ENCODE peak calls at places on chromosomes 7 and 10, in seven cellular contexts. I is uterus; G is CD8-positive, alpha-beta T cell; M is activated CD8-positive, alpha-beta T cell treated with anti-CD3 and anti-CD28 coated beads for 36 hours; W is heart right ventricle; B is ascending aorta; T is cardiac muscle cell. X is an unnamed sample.

GRCh38 chr7:88169717-88170320 is 50.0 kb downstream of the SRI start:
- DNase-seq in I (no peak), G (no peak), M (no peak), W (no peak), B (no peak), T (peak; percentile 38), X (no peak)

GRCh38 chr7:106767498-106768323 is 97.4 kb upstream of the PIK3CG start:
- DNase-seq in I (no peak), G (no peak), M (no peak), W (no peak), B (no peak), T (no peak), X (no peak)

GRCh38 chr10:480928-481551 is 208.4 kb downstream of the DIP2C start:
- DNase-seq in I (no peak), G (no peak), M (no peak), W (no peak), B (no peak), T (peak; percentile 56), X (no peak)

GRCh38 chr7:101557421-101557820 is 71.7 kb downstream of the MYL10 start:
- DNase-seq in I (no peak), G (no peak), M (no peak), W (no peak), B (no peak), T (no peak), X (peak; percentile 3)

GRCh38 chr7:127675716-127676115 is 23.7 kb downstream of the SND1 start:
- DNase-seq in I (no peak), G (no peak), M (no peak), W (no peak), B (no peak), T (no peak), X (no peak)

GRCh38 chr10:31468536-31468859 is 149.5 kb downstream of the ZEB1 start:
- DNase-seq in I (no peak), G (no peak), M (no peak), W (no peak), B (no peak), T (no peak), X (no peak)

GRCh38 chr7:98305951-98306535 is 24.6 kb downstream of the BRI3 start:
- DNase-seq in I (no peak), G (no peak), M (no peak), W (no peak), B (no peak), T (peak; percentile 30), X (no peak)

GRCh38 chr10:79048639-79049550 is 19.9 kb upstream of the ZMIZ1 start:
- DNase-seq in I (peak; percentile 13), G (no peak), M (no peak), W (no peak), B (no peak), T (no peak), X (no peak)

GRCh38 chr10:27145937-27146336 is 8.2 kb downstream of the YME1L1 start:
- DNase-seq in I (no peak), G (no peak), M (no peak), W (no peak), B (no peak), T (no peak), X (no peak)

GRCh38 chr10:108812906-108813305 is 1110.4 kb downstream of the XPNPEP1 start:
- DNase-seq in I (no peak), G (no peak), M (no peak), W (no peak), B (no peak), T (no peak), X (no peak)

GRCh38 chr7:48274662-48275061 is 103.4 kb downstream of the ABCA13 start:
- DNase-seq in I (no peak), G (no peak), M (no peak), W (no peak), B (no peak), T (no peak), X (no peak)

GRCh38 chr10:74432841-74433594 is 282.0 kb downstream of the ADK start:
- DNase-seq in I (no peak), G (no peak), M (no peak), W (no peak), B (no peak), T (peak; percentile 25), X (no peak)

GRCh38 chr7:2621061-2621828 is 10.5 kb upstream of the TTYH3 start:
- DNase-seq in I (peak; percentile 84), G (no peak), M (no peak), W (peak; percentile 75), B (no peak), T (peak; percentile 75), X (no peak)

GRCh38 chr7:155296788-155297516 is 726 bp upstream of the INSIG1 start:
- DNase-seq in I (peak; percentile 62), G (peak; percentile 88), M (peak; percentile 92), W (peak; percentile 31), B (no peak), T (peak; percentile 49), X (no peak)

GRCh38 chr10:6151087-6151977 is 51.4 kb upstream of the PFKFB3 start:
- DNase-seq in I (peak; percentile 51), G (no peak), M (peak; percentile 70), W (peak; percentile 70), B (no peak), T (peak; percentile 70), X (peak; percentile 53)

GRCh38 chr10:121823993-121824463 is 103.8 kb downstream of the ATE1 start:
- DNase-seq in I (no peak), G (no peak), M (peak; percentile 3), W (no peak), B (no peak), T (peak; percentile 47), X (no peak)

GRCh38 chr7:112481833-112482669 is 1.3 kb downstream of the LSMEM1 start:
- DNase-seq in I (peak; percentile 21), G (no peak), M (no peak), W (peak; percentile 61), B (peak; percentile 77), T (no peak), X (no peak)

GRCh38 chr10:32000937-32001336 is 55.3 kb downstream of the KIF5B start:
- DNase-seq in I (no peak), G (no peak), M (no peak), W (no peak), B (no peak), T (no peak), X (no peak)

GRCh38 chr10:6228647-6229046 is 25.9 kb downstream of the PFKFB3 start:
- DNase-seq in I (no peak), G (no peak), M (no peak), W (no peak), B (no peak), T (no peak), X (no peak)

GRCh38 chr7:68955656-68956055 is 642.6 kb upstream of the AUTS2 start:
- DNase-seq in I (no peak), G (no peak), M (no peak), W (no peak), B (no peak), T (no peak), X (no peak)

GRCh38 chr7:103764887-103765286 is 224.6 kb downstream of the RELN start:
- DNase-seq in I (no peak), G (no peak), M (no peak), W (no peak), B (no peak), T (no peak), X (no peak)

GRCh38 chr7:94509264-94509878 is at the start of gene CASD1:
- DNase-seq in I (peak; percentile 60), G (peak; percentile 55), M (peak; percentile 66), W (peak; percentile 61), B (no peak), T (peak; percentile 15), X (peak; percentile 69)

GRCh38 chr7:74587435-74588126 is 69.9 kb upstream of the GTF2I start:
- DNase-seq in I (peak; percentile 89), G (no peak), M (no peak), W (peak; percentile 85), B (peak; percentile 60), T (peak; percentile 93), X (no peak)

GRCh38 chr10:728603-729002 is 39.1 kb upstream of the DIP2C start:
- DNase-seq in I (no peak), G (no peak), M (no peak), W (no peak), B (no peak), T (no peak), X (no peak)

GRCh38 chr7:47893238-47893637 is 55.0 kb downstream of the PKD1L1 start:
- DNase-seq in I (no peak), G (no peak), M (peak; percentile 11), W (no peak), B (no peak), T (peak; percentile 32), X (no peak)

GRCh38 chr7:99579281-99579955 is 18.6 kb upstream of the TMEM225B start:
- DNase-seq in I (no peak), G (no peak), M (no peak), W (no peak), B (no peak), T (no peak), X (no peak)

GRCh38 chr7:99576251-99576650 is 17.8 kb downstream of the ZNF655 start:
- DNase-seq in I (no peak), G (no peak), M (no peak), W (no peak), B (no peak), T (no peak), X (no peak)

GRCh38 chr7:99579956-99580777 is 17.9 kb upstream of the TMEM225B start:
- DNase-seq in I (peak; percentile 54), G (peak; percentile 55), M (peak; percentile 68), W (peak; percentile 33), B (no peak), T (peak; percentile 86), X (peak; percentile 42)
- TF ChIP-seq CTCF in I (peak; percentile 37), G (peak; percentile 54), M (peak; percentile 26), W (peak; percentile 56), B (no peak), T (peak; percentile 45), X (no peak)

DNA sequence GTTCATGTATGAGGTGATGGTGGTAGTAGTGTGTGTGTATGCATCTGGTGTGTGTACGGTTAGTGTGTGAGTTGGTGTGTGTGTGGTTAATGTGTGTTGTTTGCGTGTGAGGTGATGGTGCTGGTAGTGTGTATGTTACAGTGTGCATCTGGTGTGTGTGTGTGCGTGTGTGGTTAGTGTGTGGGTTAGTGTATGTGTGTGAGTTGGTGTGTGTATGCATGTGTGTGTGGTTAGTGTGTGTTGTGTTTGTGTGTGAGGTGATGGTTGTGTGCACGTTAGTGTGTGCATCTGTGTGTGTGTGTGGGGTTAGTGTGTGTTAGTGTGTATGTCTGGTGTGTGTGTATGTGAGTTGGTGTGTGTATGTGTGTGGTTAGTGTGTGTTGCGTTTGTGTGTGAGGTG is 153.0 kb downstream of the ACTR3B start:
- DNase-seq in I (no peak), G (no peak), M (no peak), W (no peak), B (no peak), T (no peak), X (no peak)
- TF ChIP-seq CTCF in I (no peak), G (no peak), M (no peak), W (no peak), B (no peak), T (no peak), X (no peak)

GRCh38 chr7:6729492-6730342 is 23.0 kb upstream of the ZNF12 start:
- DNase-seq in I (peak; percentile 91), G (peak; percentile 75), M (peak; percentile 91), W (peak; percentile 94), B (peak; percentile 73), T (peak; percentile 98), X (peak; percentile 75)
- TF ChIP-seq CTCF in I (no peak), G (no peak), M (no peak), W (peak; percentile 17), B (peak; percentile 6), T (no peak), X (no peak)

DNA sequence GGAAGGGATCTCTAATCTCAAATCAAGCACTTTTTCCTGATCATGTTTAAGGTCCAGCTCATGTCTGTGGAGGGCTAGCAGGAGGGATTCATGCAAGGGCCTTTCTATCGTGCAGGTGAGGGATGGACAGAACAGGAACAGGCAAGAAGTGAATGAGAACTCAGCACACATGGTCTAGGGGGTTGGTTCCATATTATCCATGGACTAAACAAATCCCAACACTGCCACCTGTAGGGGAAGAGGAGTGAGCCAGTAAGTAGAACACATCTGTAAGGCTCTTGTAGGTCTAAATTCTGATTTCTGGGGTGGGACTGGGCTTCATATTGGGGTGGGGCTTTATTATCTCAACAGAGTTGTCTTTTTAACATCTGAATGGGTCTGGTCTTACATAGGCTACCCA is 138.0 kb upstream of the TARP start:
- DNase-seq in I (no peak), G (no peak), M (peak; percentile 17), W (no peak), B (no peak), T (peak; percentile 13), X (no peak)
- TF ChIP-seq CTCF in I (no peak), G (no peak), M (no peak), W (no peak), B (no peak), T (peak; percentile 24), X (no peak)

X was measured in activated B cell treated with CpG ODN at 0.5 μM for 24 hours.